ENCODE peak calls at places on chromosomes 1 and 21, in ten cellular contexts. Y, J, P, C, B, V, H, K, G and N are unnamed samples.

GRCh38 chr1:73909043-73909567 is 288.9 kb downstream of the LRRIQ3 start:
- DNase-seq in Y (no peak), J (no peak), P (no peak), C (no peak), B (no peak), V (no peak), H (no peak), K (no peak), G (no peak), N (no peak)

GRCh38 chr1:170126691-170127090 is 19.1 kb upstream of the NTMT2 start:
- DNase-seq in Y (no peak), J (no peak), P (peak; percentile 91), C (peak; percentile 95), B (no peak), V (no peak), H (no peak), K (peak; percentile 70), G (no peak), N (peak; percentile 39)

GRCh38 chr1:200670215-200671118 is 760 bp upstream of the DDX59 start:
- DNase-seq in Y (peak; percentile 58), J (no peak), P (no peak), C (peak; percentile 65), B (no peak), V (peak; percentile 62), H (peak; percentile 61), K (peak; percentile 11), G (peak; percentile 34), N (no peak)

GRCh38 chr1:212062832-212063438 is 27.4 kb downstream of the DTL start:
- DNase-seq in Y (peak; percentile 60), J (no peak), P (no peak), C (peak; percentile 57), B (no peak), V (no peak), H (no peak), K (no peak), G (no peak), N (peak; percentile 3)

GRCh38 chr1:167984886-167985489 is 48.1 kb upstream of the MPC2 start:
- DNase-seq in Y (no peak), J (no peak), P (peak; percentile 45), C (no peak), B (no peak), V (no peak), H (no peak), K (no peak), G (no peak), N (no peak)

GRCh38 chr1:174018565-174018964 is 3.6 kb downstream of the RC3H1 start:
- DNase-seq in Y (no peak), J (no peak), P (no peak), C (no peak), B (no peak), V (no peak), H (no peak), K (no peak), G (no peak), N (no peak)

GRCh38 chr1:92858564-92859399 is 26.9 kb downstream of the RPL5 start:
- DNase-seq in Y (peak; percentile 91), J (no peak), P (peak; percentile 79), C (peak; percentile 85), B (no peak), V (peak; percentile 48), H (peak; percentile 82), K (peak; percentile 36), G (peak; percentile 48), N (peak; percentile 72)

GRCh38 chr21:25556087-25556486 is 51.2 kb downstream of the MRPL39 start:
- DNase-seq in Y (no peak), J (no peak), P (no peak), C (no peak), B (no peak), V (no peak), H (no peak), K (no peak), G (no peak), N (no peak)

GRCh38 chr1:3352084-3352951 is 102.1 kb upstream of the ARHGEF16 start:
- DNase-seq in Y (no peak), J (no peak), P (peak; percentile 82), C (peak; percentile 18), B (peak; percentile 80), V (peak; percentile 87), H (peak; percentile 34), K (peak; percentile 38), G (no peak), N (peak; percentile 88)

GRCh38 chr1:54014009-54014629 is 3.9 kb downstream of the LDLRAD1 start:
- DNase-seq in Y (no peak), J (no peak), P (no peak), C (no peak), B (no peak), V (no peak), H (no peak), K (no peak), G (no peak), N (no peak)

GRCh38 chr1:201309420-201309819 is 26.1 kb downstream of the PKP1 start:
- DNase-seq in Y (peak; percentile 49), J (peak; percentile 97), P (peak; percentile 48), C (peak; percentile 12), B (no peak), V (peak; percentile 84), H (peak; percentile 84), K (no peak), G (peak; percentile 55), N (peak; percentile 57)

GRCh38 chr1:244751271-244751895 is 84.1 kb upstream of the COX20 start:
- DNase-seq in Y (no peak), J (no peak), P (no peak), C (no peak), B (no peak), V (no peak), H (no peak), K (no peak), G (no peak), N (no peak)

GRCh38 chr1:6831368-6831767 is 46.1 kb downstream of the CAMTA1 start:
- DNase-seq in Y (no peak), J (no peak), P (no peak), C (no peak), B (no peak), V (no peak), H (no peak), K (no peak), G (no peak), N (no peak)

GRCh38 chr1:86156571-86157455 is at the start of gene COL24A1:
- DNase-seq in Y (no peak), J (peak; percentile 52), P (peak; percentile 54), C (peak; percentile 83), B (peak; percentile 63), V (peak; percentile 55), H (no peak), K (no peak), G (no peak), N (peak; percentile 61)
- H3K4me3 ChIP-seq in Y (no peak within 1 kb of the TSS), J (peak within 1 kb of the TSS; percentile 31), P (peak within 1 kb of the TSS; percentile 52), C (peak within 1 kb of the TSS; percentile 37), B (peak within 1 kb of the TSS; percentile 39), V (no peak within 1 kb of the TSS), H (peak within 1 kb of the TSS; percentile 24), K (peak within 1 kb of the TSS; percentile 14), G (peak within 1 kb of the TSS; percentile 42), N (peak within 1 kb of the TSS; percentile 36)

GRCh38 chr1:40758004-40758403 is 25.6 kb upstream of the KCNQ4 start:
- DNase-seq in Y (no peak), J (no peak), P (no peak), C (no peak), B (no peak), V (no peak), H (no peak), K (no peak), G (no peak), N (no peak)

GRCh38 chr1:40763742-40764532 is 19.6 kb upstream of the KCNQ4 start:
- DNase-seq in Y (no peak), J (no peak), P (no peak), C (no peak), B (no peak), V (no peak), H (no peak), K (no peak), G (no peak), N (no peak)

GRCh38 chr1:40762144-40762923 is 21.3 kb upstream of the KCNQ4 start:
- DNase-seq in Y (no peak), J (no peak), P (no peak), C (no peak), B (no peak), V (no peak), H (no peak), K (no peak), G (no peak), N (no peak)

GRCh38 chr1:40758578-40759343 is 24.8 kb upstream of the KCNQ4 start:
- DNase-seq in Y (no peak), J (no peak), P (no peak), C (no peak), B (no peak), V (no peak), H (no peak), K (no peak), G (no peak), N (no peak)

DNA sequence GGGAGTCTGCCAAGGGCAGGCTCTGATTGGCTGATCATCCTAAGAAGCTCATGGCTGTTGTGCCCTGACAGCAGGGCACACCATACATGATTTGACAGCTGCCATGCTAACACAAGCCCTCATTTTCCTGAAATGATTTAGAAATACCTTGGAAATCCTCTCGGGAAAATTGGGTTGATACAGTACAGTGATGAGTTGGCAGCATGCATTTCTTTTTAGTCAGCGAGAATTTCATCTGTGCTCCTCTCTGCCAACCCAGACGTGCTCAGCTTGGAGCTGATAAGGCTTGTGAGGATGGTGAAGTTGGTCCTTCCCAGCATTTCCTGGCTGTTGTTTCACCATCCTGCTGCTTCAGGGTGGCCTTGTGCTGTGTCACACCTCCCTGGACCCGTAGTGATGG is 22.6 kb upstream of the KCNQ4 start:
- DNase-seq in Y (no peak), J (no peak), P (no peak), C (peak; percentile 55), B (no peak), V (no peak), H (no peak), K (no peak), G (no peak), N (no peak)
- H3K36me3 ChIP-seq in Y (peaks cover 97% of the 10 kb centered on the region), J (peaks cover 15% of the 10 kb centered on the region), P (peaks cover 25% of the 10 kb centered on the region), C (peaks cover 47% of the 10 kb centered on the region), B (no peaks in the 10 kb centered on the region), V (peaks cover 37% of the 10 kb centered on the region), H (peaks cover 16% of the 10 kb centered on the region), K (peaks cover 12% of the 10 kb centered on the region), G (peaks cover 62% of the 10 kb centered on the region), N (peaks cover 39% of the 10 kb centered on the region)

DNA sequence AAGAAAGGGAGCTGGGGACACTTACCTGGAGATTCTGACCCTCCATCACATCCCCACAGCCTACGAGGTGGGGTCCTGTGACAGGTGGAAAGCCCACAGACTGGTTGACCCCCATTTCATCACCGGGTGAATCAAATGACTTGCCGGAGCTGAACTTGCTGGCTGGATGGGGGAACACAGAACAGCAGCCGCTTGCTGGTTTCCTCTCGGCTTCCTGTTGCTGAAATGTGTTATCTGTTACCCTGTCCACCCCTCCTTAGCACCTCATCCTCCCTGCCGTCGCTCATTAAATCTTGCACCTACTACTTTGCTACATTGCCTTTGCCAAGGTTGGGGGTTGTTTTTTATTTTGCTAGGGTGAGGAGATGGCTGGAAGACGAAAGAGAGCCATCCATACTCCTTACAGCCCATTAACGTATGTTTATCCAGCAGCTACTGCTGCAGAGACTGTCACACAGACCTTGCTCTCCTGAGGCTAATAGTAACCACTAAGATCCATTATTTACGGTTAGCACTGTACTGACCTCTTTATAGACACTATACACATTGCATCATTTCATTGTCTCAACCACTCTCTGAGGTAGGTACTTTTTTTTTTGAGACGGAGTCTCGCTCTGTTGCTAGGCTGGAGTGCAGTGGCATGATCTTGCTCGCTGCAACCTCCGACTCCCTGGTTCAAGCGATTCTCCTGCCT is 7.0 kb downstream of the PAFAH2 start:
- DNase-seq in Y (no peak), J (no peak), P (no peak), C (no peak), B (no peak), V (no peak), H (no peak), K (no peak), G (no peak), N (no peak)
- H3K4me3 ChIP-seq in Y (no peak overlapping the region), J (no peak overlapping the region), P (no peak overlapping the region), C (no peak overlapping the region), B (no peak overlapping the region), V (no peak overlapping the region), H (no peak overlapping the region), K (no peak overlapping the region), G (no peak overlapping the region), N (no peak overlapping the region)

GRCh38 chr1:24454684-24455091 is 39.1 kb downstream of the NIPAL3 start:
- DNase-seq in Y (no peak), J (no peak), P (no peak), C (peak; percentile 85), B (no peak), V (no peak), H (no peak), K (no peak), G (no peak), N (no peak)
- H3K36me3 ChIP-seq in Y (peaks cover 32% of the 10 kb centered on the region), J (no peaks in the 10 kb centered on the region), P (peaks cover 2% of the 10 kb centered on the region), C (peaks cover 42% of the 10 kb centered on the region), B (no peaks in the 10 kb centered on the region), V (peaks cover 17% of the 10 kb centered on the region), H (no peaks in the 10 kb centered on the region), K (peaks cover 10% of the 10 kb centered on the region), G (peaks cover 31% of the 10 kb centered on the region), N (no peaks in the 10 kb centered on the region)